ENCODE peak calls at places on chromosomes 16 and 17, in ten cellular contexts. F is H54; B is stimulated activated CD4-positive, alpha-beta T cell treated with anti-CD3 and anti-CD28 coated beads, Interleukin-12 subunit alpha, Interleukin-12 subunit beta, amount 100 ng/mL, for 4 hours; K is NCI-H460; X is AG20443; Y is memory B cell; H is cardiac fibroblast; A is COLO829; S is effector CD4-positive, alpha-beta T cell; G is activated naive CD4-positive, alpha-beta T cell treated with anti-CD3 and anti-CD28 coated beads, Interleukin-2, amount 50 U/mL, for 16 hours. P is an unnamed sample.
A peak's percentile ranks its signal among the peaks of the same experiment; 100 is the strongest.

GRCh38 chr16:85780281-85780680 is 19.1 kb downstream of the EMC8 start:
- DNase-seq in F (no peak), B (no peak), K (no peak), X (no peak), Y (no peak), H (no peak), A (no peak), S (no peak), G (no peak), P (no peak)

GRCh38 chr16:80376941-80377340 is 163.9 kb upstream of the DYNLRB2 start:
- DNase-seq in F (no peak), B (no peak), K (no peak), X (no peak), Y (no peak), H (no peak), A (no peak), S (no peak), G (no peak), P (no peak)

GRCh38 chr17:74369221-74369620 is 1.9 kb downstream of the GPR142 start:
- DNase-seq in F (no peak), B (peak; percentile 62), K (no peak), X (no peak), Y (no peak), H (no peak), A (no peak), S (peak; percentile 47), G (peak; percentile 67), P (no peak)

GRCh38 chr16:70713342-70713741 is 27.5 kb upstream of the MTSS2 start:
- DNase-seq in F (no peak), B (no peak), K (no peak), X (no peak), Y (no peak), H (peak; percentile 61), A (no peak), S (no peak), G (no peak), P (no peak)

GRCh38 chr17:43671075-43671692 is 9.5 kb upstream of the MEOX1 start:
- DNase-seq in F (no peak), B (no peak), K (no peak), X (peak; percentile 60), Y (no peak), H (peak; percentile 73), A (peak; percentile 35), S (no peak), G (no peak), P (no peak)

GRCh38 chr16:14455577-14455976 is 174.5 kb downstream of the PARN start:
- DNase-seq in F (no peak), B (no peak), K (peak; percentile 26), X (no peak), Y (no peak), H (peak; percentile 32), A (no peak), S (no peak), G (no peak), P (no peak)

GRCh38 chr16:73057369-73058210 is 9.7 kb upstream of the ZFHX3 start:
- DNase-seq in F (no peak), B (no peak), K (no peak), X (peak; percentile 63), Y (no peak), H (peak; percentile 36), A (no peak), S (no peak), G (no peak), P (no peak)

GRCh38 chr16:4918790-4919210 is 18.1 kb downstream of the PPL start:
- DNase-seq in F (no peak), B (no peak), K (no peak), X (no peak), Y (no peak), H (no peak), A (no peak), S (no peak), G (no peak), P (no peak)

GRCh38 chr16:85221081-85221809 is 109.0 kb upstream of the CIBAR2 start:
- DNase-seq in F (no peak), B (no peak), K (no peak), X (no peak), Y (no peak), H (no peak), A (no peak), S (no peak), G (no peak), P (peak; percentile 59)

GRCh38 chr17:41738077-41738800 is 3.8 kb upstream of the HAP1 start:
- DNase-seq in F (peak; percentile 91), B (peak; percentile 78), K (peak; percentile 88), X (peak; percentile 91), Y (peak; percentile 83), H (peak; percentile 81), A (peak; percentile 88), S (peak; percentile 68), G (peak; percentile 79), P (peak; percentile 87)

GRCh38 chr16:66402591-66403230 is 24.4 kb upstream of the BEAN1 start:
- DNase-seq in F (no peak), B (no peak), K (no peak), X (no peak), Y (no peak), H (no peak), A (no peak), S (no peak), G (no peak), P (no peak)

GRCh38 chr16:19008245-19008644 is 24.5 kb downstream of the TMC7 start:
- DNase-seq in F (no peak), B (no peak), K (no peak), X (peak; percentile 72), Y (no peak), H (peak; percentile 70), A (no peak), S (no peak), G (no peak), P (no peak)

GRCh38 chr16:30762991-30763725 is 1.0 kb downstream of the RNF40 start:
- DNase-seq in F (no peak), B (no peak), K (no peak), X (no peak), Y (no peak), H (no peak), A (no peak), S (no peak), G (no peak), P (no peak)

GRCh38 chr17:27318228-27318627 is 24.3 kb downstream of the WSB1 start:
- DNase-seq in F (no peak), B (no peak), K (no peak), X (no peak), Y (no peak), H (no peak), A (no peak), S (no peak), G (no peak), P (no peak)

GRCh38 chr16:82425661-82426060 is 201.1 kb upstream of the CDH13 start:
- DNase-seq in F (no peak), B (no peak), K (no peak), X (no peak), Y (no peak), H (peak; percentile 2), A (no peak), S (no peak), G (no peak), P (no peak)

GRCh38 chr16:67294927-67295326 is 15.6 kb downstream of the PLEKHG4 start:
- DNase-seq in F (no peak), B (no peak), K (no peak), X (peak; percentile 81), Y (no peak), H (no peak), A (no peak), S (no peak), G (no peak), P (no peak)

GRCh38 chr17:79108870-79109269 is 34.2 kb downstream of the ENGASE start:
- DNase-seq in F (no peak), B (no peak), K (no peak), X (no peak), Y (no peak), H (no peak), A (no peak), S (no peak), G (no peak), P (no peak)

GRCh38 chr17:12078791-12079190 is 58.1 kb downstream of the MAP2K4 start:
- DNase-seq in F (peak; percentile 7), B (no peak), K (no peak), X (peak; percentile 62), Y (no peak), H (peak; percentile 83), A (no peak), S (no peak), G (no peak), P (no peak)

GRCh38 chr16:8670014-8670560 is 4.3 kb upstream of the ABAT start:
- DNase-seq in F (no peak), B (no peak), K (no peak), X (no peak), Y (no peak), H (no peak), A (no peak), S (no peak), G (no peak), P (no peak)

GRCh38 chr16:51408357-51408756 is 257.3 kb upstream of the SALL1 start:
- DNase-seq in F (peak; percentile 12), B (no peak), K (no peak), X (no peak), Y (no peak), H (peak; percentile 83), A (peak; percentile 40), S (no peak), G (no peak), P (no peak)

GRCh38 chr17:30519707-30520106 is 42.5 kb downstream of the GOSR1 start:
- DNase-seq in F (peak; percentile 23), B (no peak), K (no peak), X (peak; percentile 66), Y (no peak), H (peak; percentile 97), A (peak; percentile 60), S (no peak), G (no peak), P (no peak)

GRCh38 chr16:85605912-85606841 is 6.9 kb upstream of the GSE1 start:
- DNase-seq in F (no peak), B (no peak), K (no peak), X (no peak), Y (no peak), H (no peak), A (no peak), S (no peak), G (no peak), P (no peak)

GRCh38 chr16:86016201-86016965 is 117.4 kb downstream of the IRF8 start:
- DNase-seq in F (peak; percentile 75), B (peak; percentile 22), K (peak; percentile 34), X (peak; percentile 88), Y (peak; percentile 53), H (peak; percentile 74), A (no peak), S (no peak), G (peak; percentile 25), P (peak; percentile 34)

GRCh38 chr17:79970576-79971068 is 65.0 kb downstream of the TBC1D16 start:
- DNase-seq in F (peak; percentile 46), B (no peak), K (peak; percentile 51), X (no peak), Y (no peak), H (peak; percentile 53), A (no peak), S (peak; percentile 23), G (peak; percentile 38), P (peak; percentile 43)

GRCh38 chr16:49011807-49012345 is 269.8 kb downstream of the CBLN1 start:
- DNase-seq in F (no peak), B (no peak), K (no peak), X (no peak), Y (no peak), H (no peak), A (no peak), S (no peak), G (no peak), P (no peak)

GRCh38 chr17:1485311-1485747 is 7.2 kb downstream of the MYO1C start:
- DNase-seq in F (peak; percentile 63), B (no peak), K (no peak), X (peak; percentile 29), Y (peak; percentile 60), H (peak; percentile 41), A (no peak), S (peak; percentile 34), G (no peak), P (peak; percentile 52)

GRCh38 chr17:3796110-3796821 is 4.7 kb downstream of the ITGAE start:
- DNase-seq in F (no peak), B (peak; percentile 11), K (no peak), X (no peak), Y (peak; percentile 27), H (no peak), A (no peak), S (peak; percentile 57), G (no peak), P (no peak)

GRCh38 chr17:11853321-11854151 is 143.7 kb downstream of the ZNF18 start:
- DNase-seq in F (no peak), B (no peak), K (no peak), X (no peak), Y (no peak), H (no peak), A (peak; percentile 93), S (no peak), G (no peak), P (peak; percentile 18)